ENCODE peak calls at places on chromosome 9, in six cellular contexts. I is MM.1S, F is NT2/D1, G is mammary epithelial cell, Y is fibroblast of lung, X is HepG2. O is an unnamed sample.

GRCh38 chr9:106697799-106698591 is 165.0 kb upstream of the ZNF462 start:
- DNase-seq in G (peak; percentile 62), X (no peak), Y (peak; percentile 80), I (no peak), F (no peak), O (no peak)

GRCh38 chr9:1726993-1727759 is 288.0 kb upstream of the SMARCA2 start:
- DNase-seq in I (peak; percentile 19), Y (no peak), X (no peak), G (no peak), F (peak; percentile 25), O (no peak)

GRCh38 chr9:73114958-73115357 is 36.7 kb upstream of the ANXA1 start:
- DNase-seq in F (no peak), Y (no peak), X (no peak), G (no peak), I (no peak), O (no peak)

GRCh38 chr9:70413427-70413797 is 1.0 kb downstream of the KLF9 start:
- DNase-seq in G (no peak), F (no peak), I (peak; percentile 55), X (no peak), Y (no peak), O (no peak)

GRCh38 chr9:113771199-113771598 is 104.9 kb upstream of the ZNF618 start:
- DNase-seq in I (no peak), G (no peak), F (no peak), X (no peak), Y (no peak), O (no peak)

GRCh38 chr9:131032384-131032783 is 23.4 kb downstream of the LAMC3 start:
- DNase-seq in X (no peak), F (no peak), Y (no peak), I (no peak), G (no peak), O (no peak)

GRCh38 chr9:121640076-121640475 is 11.4 kb upstream of the DAB2IP start:
- DNase-seq in Y (no peak), I (no peak), X (peak; percentile 50), F (peak; percentile 39), G (no peak), O (no peak)

GRCh38 chr9:21579209-21579608 is 97.1 kb upstream of the IFNE start:
- DNase-seq in X (no peak), I (no peak), G (no peak), Y (peak; percentile 28), F (no peak), O (no peak)

GRCh38 chr9:70987986-70988385 is 133.4 kb downstream of the TRPM3 start:
- DNase-seq in F (no peak), Y (peak; percentile 68), X (no peak), G (no peak), I (no peak), O (no peak)

GRCh38 chr9:95129651-95130291 is 187.7 kb downstream of the FANCC start:
- DNase-seq in Y (no peak), F (no peak), I (no peak), G (no peak), X (peak; percentile 50), O (no peak)

GRCh38 chr9:113151696-113152630 is 1.2 kb downstream of the SLC31A2 start:
- DNase-seq in F (no peak), G (peak; percentile 25), Y (no peak), X (no peak), I (no peak), O (no peak)

GRCh38 chr9:5265939-5266338 is 34.7 kb downstream of the INSL4 start:
- DNase-seq in X (no peak), F (no peak), Y (no peak), I (no peak), G (no peak), O (no peak)

GRCh38 chr9:133141833-133142594 is 21.0 kb upstream of the RALGDS start:
- DNase-seq in F (no peak), Y (no peak), X (no peak), G (no peak), I (no peak), O (no peak)

GRCh38 chr9:120950421-120951388 is 24.1 kb upstream of the TRAF1 start:
- DNase-seq in G (no peak), X (no peak), F (no peak), Y (no peak), I (no peak), O (no peak)

GRCh38 chr9:13597427-13597826 is 317.9 kb upstream of the MPDZ start:
- DNase-seq in Y (no peak), G (no peak), F (no peak), I (no peak), X (no peak), O (no peak)

GRCh38 chr9:128254855-128255759 is 20.7 kb downstream of the GOLGA2 start:
- DNase-seq in F (peak; percentile 57), Y (peak; percentile 42), X (peak; percentile 51), G (no peak), I (peak; percentile 30), O (no peak)

GRCh38 chr9:14989811-14990210 is 79.6 kb upstream of the FREM1 start:
- DNase-seq in Y (no peak), F (no peak), G (no peak), I (no peak), X (no peak), O (no peak)

GRCh38 chr9:33295571-33295970 is 5.3 kb downstream of the NFX1 start:
- DNase-seq in F (no peak), I (no peak), X (no peak), G (no peak), Y (no peak), O (no peak)

GRCh38 chr9:35110327-35110758 is 5.3 kb downstream of the ATOSB start:
- DNase-seq in G (peak; percentile 55), Y (peak; percentile 44), I (no peak), X (no peak), F (no peak), O (no peak)

GRCh38 chr9:130236436-130236985 is 29.0 kb upstream of the HMCN2 start:
- DNase-seq in G (no peak), F (no peak), Y (no peak), I (no peak), X (no peak), O (no peak)

GRCh38 chr9:101028346-101029299 is at the start of gene PLPPR1:
- DNase-seq in F (peak; percentile 51), G (peak; percentile 67), X (peak; percentile 89), I (peak; percentile 79), Y (peak; percentile 4), O (no peak)

GRCh38 chr9:36802171-36802920 is 229.7 kb downstream of the MELK start:
- DNase-seq in Y (peak; percentile 38), F (no peak), X (no peak), G (no peak), I (no peak), O (no peak)

GRCh38 chr9:114396558-114397218 is 8.9 kb upstream of the AKNA start:
- DNase-seq in F (no peak), X (peak; percentile 38), I (no peak), G (no peak), Y (peak; percentile 97), O (no peak)

GRCh38 chr9:130780865-130781504 is 54.1 kb upstream of the ABL1 start:
- DNase-seq in X (no peak), F (no peak), Y (peak; percentile 99), G (no peak), I (no peak), O (peak; percentile 94)

GRCh38 chr9:89357331-89358197 is 39.3 kb downstream of the SECISBP2 start:
- DNase-seq in F (no peak), X (peak; percentile 85), I (no peak), Y (no peak), G (no peak), O (no peak)
- H3K9ac ChIP-seq in F (no peak overlapping the region), X (no peak overlapping the region), I (no peak overlapping the region), Y (no peak overlapping the region), G (no peak overlapping the region), O (no peak overlapping the region)

DNA sequence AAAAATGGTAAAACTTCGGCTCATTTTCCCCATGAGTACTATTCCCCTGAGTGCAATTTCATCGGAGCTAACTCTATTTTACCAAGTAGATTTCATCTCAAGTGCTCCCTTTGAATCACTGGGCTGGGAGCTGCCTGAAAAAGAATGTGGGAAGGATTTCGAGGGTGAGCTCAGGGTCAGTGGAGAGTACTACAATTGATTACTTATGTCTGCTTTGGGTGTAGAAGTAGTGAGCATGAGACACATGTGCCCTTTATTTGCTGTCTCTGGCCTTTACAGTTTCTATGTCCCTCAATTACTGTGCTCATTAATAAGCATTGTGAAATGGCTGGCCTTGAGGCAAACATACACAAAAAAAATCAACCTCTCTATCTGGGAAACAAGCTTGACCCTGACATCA is 172.7 kb upstream of the RFX3 start:
- DNase-seq in I (no peak), X (no peak), Y (no peak), F (no peak), G (no peak), O (no peak)
- H3K9ac ChIP-seq in I (no peak overlapping the region), X (no peak overlapping the region), Y (no peak overlapping the region), F (no peak overlapping the region), G (no peak overlapping the region), O (no peak overlapping the region)

GRCh38 chr9:136537411-136537810 is 8.4 kb downstream of the NOTCH1 start:
- DNase-seq in G (no peak), F (no peak), X (no peak), Y (no peak), I (no peak), O (no peak)

GRCh38 chr9:136538599-136539426 is 7.0 kb downstream of the NOTCH1 start:
- DNase-seq in I (peak; percentile 63), G (no peak), F (no peak), Y (no peak), X (no peak), O (no peak)

GRCh38 chr9:136536721-136537241 is 9.1 kb downstream of the NOTCH1 start:
- DNase-seq in Y (no peak), G (no peak), I (no peak), F (no peak), X (no peak), O (no peak)

GRCh38 chr9:136539427-136540412 is 6.1 kb downstream of the NOTCH1 start:
- DNase-seq in X (no peak), I (peak; percentile 97), G (no peak), Y (peak; percentile 11), F (no peak), O (no peak)

GRCh38 chr9:136537896-136538598 is 7.8 kb downstream of the NOTCH1 start:
- DNase-seq in I (no peak), G (no peak), X (no peak), Y (peak; percentile 42), F (no peak), O (no peak)
- H3K9ac ChIP-seq in I (peak overlapping the region; percentile 57), G (no peak overlapping the region), X (no peak overlapping the region), Y (no peak overlapping the region), F (no peak overlapping the region), O (no peak overlapping the region)

DNA sequence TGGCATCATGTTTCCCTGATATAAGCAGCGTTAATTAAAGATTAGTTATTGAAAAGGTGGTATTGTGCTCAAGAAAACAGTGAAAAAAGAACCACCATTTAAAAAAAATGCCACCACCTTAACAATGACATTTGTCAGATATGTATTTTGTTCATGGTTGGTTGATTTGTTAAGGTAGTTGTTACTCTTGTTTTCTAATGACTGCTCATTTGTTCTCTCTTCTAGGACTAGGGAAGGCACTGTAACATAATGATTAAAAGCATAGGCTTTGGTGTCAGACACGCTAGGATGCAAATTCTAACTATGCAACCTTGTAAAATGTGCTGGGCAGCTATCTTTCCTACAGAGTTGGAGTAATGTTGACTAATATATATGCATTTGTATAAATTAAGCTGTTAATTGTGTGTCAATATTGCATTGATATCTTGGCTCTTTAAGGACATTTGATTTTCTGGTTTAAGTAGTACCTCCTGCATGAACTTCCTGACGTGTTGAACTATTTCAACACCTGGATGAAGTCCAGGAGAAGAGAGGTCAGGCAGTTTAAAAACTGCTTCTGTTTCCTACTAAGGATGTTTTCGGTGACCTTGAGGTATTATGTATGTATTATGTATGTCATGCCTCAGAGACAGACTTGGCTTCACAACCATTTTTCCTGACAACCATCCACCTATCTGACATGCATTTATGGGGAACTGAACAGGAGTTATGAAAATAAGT is 77.8 kb downstream of the MUSK start:
- DNase-seq in I (no peak), G (no peak), X (no peak), Y (peak; percentile 38), F (no peak), O (no peak)
- H3K9ac ChIP-seq in I (no peak overlapping the region), G (no peak overlapping the region), X (no peak overlapping the region), Y (no peak overlapping the region), F (no peak overlapping the region), O (no peak overlapping the region)